ENCODE peak calls at places on chromosomes 6 and 20, in four cellular contexts. Q, L, E and O are unnamed samples.

GRCh38 chr6:125957845-125958244 is 1.3 kb downstream of the HINT3 start:
- DNase-seq in Q (no peak), L (no peak), E (no peak), O (no peak)

GRCh38 chr6:118912646-118913045 is 18.7 kb downstream of the ASF1A start:
- DNase-seq in Q (no peak), L (no peak), E (no peak), O (no peak)

GRCh38 chr6:18155273-18155863 is at the start of gene KDM1B:
- DNase-seq in Q (peak), L (peak), E (no peak), O (peak)

GRCh38 chr20:47558699-47559098 is 57.0 kb downstream of the NCOA3 start:
- DNase-seq in Q (no peak), L (no peak), E (no peak), O (no peak)

GRCh38 chr6:163302747-163303146 is 111.8 kb upstream of the QKI start:
- DNase-seq in Q (no peak), L (no peak), E (no peak), O (no peak)

GRCh38 chr6:88712243-88712936 is 251.0 kb downstream of the RNGTT start:
- DNase-seq in Q (no peak), L (no peak), E (no peak), O (no peak)

GRCh38 chr6:31476515-31477139 is 21.3 kb upstream of the MICB start:
- DNase-seq in Q (no peak), L (no peak), E (no peak), O (no peak)

GRCh38 chr6:142802124-142802523 is 142.9 kb downstream of the HIVEP2 start:
- DNase-seq in Q (no peak), L (no peak), E (no peak), O (no peak)

GRCh38 chr20:45183084-45183483 is 8.4 kb downstream of the PI3 start:
- DNase-seq in Q (no peak), L (no peak), E (no peak), O (no peak)

GRCh38 chr6:73455865-73456629 is 4.0 kb upstream of the CGAS start:
- DNase-seq in Q (no peak), L (no peak), E (no peak), O (no peak)

GRCh38 chr20:8223096-8223870 is 91.2 kb downstream of the PLCB1 start:
- DNase-seq in Q (no peak), L (no peak), E (no peak), O (no peak)